ENCODE peak calls at places on chromosomes 1 and 21, in six cellular contexts. K, H, X, T, L and U are unnamed samples.
A peak's percentile ranks its signal among the peaks of the same experiment; 100 is the strongest.

GRCh38 chr1:29711582-29712274 is 475.4 kb downstream of the PTPRU start:
- DNase-seq in T (no peak), L (no peak), X (no peak), K (no peak), H (peak; percentile 53), U (peak; percentile 78)

GRCh38 chr1:58883037-58883887 is 99.4 kb upstream of the JUN start:
- DNase-seq in X (no peak), H (peak; percentile 88), T (no peak), K (peak; percentile 66), L (no peak), U (peak; percentile 97)

GRCh38 chr21:30502041-30502440 is at the start of gene KRTAP19-5:
- DNase-seq in K (no peak), L (no peak), H (no peak), T (no peak), X (no peak), U (no peak)

GRCh38 chr21:46171996-46172862 is 12.0 kb downstream of the SPATC1L start:
- DNase-seq in L (no peak), K (no peak), H (no peak), X (no peak), T (peak; percentile 42), U (no peak)

GRCh38 chr1:61332196-61332753 is 249.9 kb downstream of the NFIA start:
- DNase-seq in X (no peak), T (no peak), L (no peak), H (no peak), K (no peak), U (no peak)

GRCh38 chr1:53578358-53578757 is 119.2 kb downstream of the DMRTB1 start:
- DNase-seq in T (no peak), K (no peak), H (no peak), L (no peak), X (no peak), U (peak; percentile 20)

GRCh38 chr1:172698224-172698623 is 39.3 kb downstream of the FASLG start:
- DNase-seq in L (no peak), H (no peak), X (no peak), T (no peak), K (no peak), U (no peak)

GRCh38 chr1:49351744-49352143 is 575.1 kb upstream of the BEND5 start:
- DNase-seq in T (no peak), L (no peak), K (no peak), X (no peak), H (no peak), U (no peak)

GRCh38 chr21:25967566-25968438 is 202.8 kb downstream of the APP start:
- DNase-seq in H (peak; percentile 39), T (no peak), K (no peak), X (no peak), L (no peak), U (no peak)

GRCh38 chr1:192603218-192603787 is 27.7 kb downstream of the RGS1 start:
- DNase-seq in K (no peak), L (no peak), X (no peak), T (no peak), H (no peak), U (no peak)

GRCh38 chr21:29289317-29289716 is 9.4 kb upstream of the BACH1 start:
- DNase-seq in H (no peak), X (no peak), L (no peak), K (no peak), T (no peak), U (no peak)

GRCh38 chr21:45074818-45075605 is 632 bp downstream of the ADARB1 start:
- DNase-seq in H (peak; percentile 59), L (peak; percentile 50), T (peak; percentile 67), X (peak; percentile 39), K (peak; percentile 52), U (no peak)

GRCh38 chr1:87410771-87411170 is 82.1 kb downstream of the LMO4 start:
- DNase-seq in L (no peak), H (peak; percentile 27), T (no peak), X (no peak), K (no peak), U (peak; percentile 17)

GRCh38 chr21:33968082-33968997 is 52.7 kb upstream of the ATP5PO start:
- DNase-seq in K (peak; percentile 67), H (peak; percentile 80), T (peak; percentile 59), L (no peak), X (no peak), U (peak; percentile 64)

GRCh38 chr1:93740601-93741031 is 59.0 kb upstream of the BCAR3 start:
- DNase-seq in T (no peak), H (no peak), L (no peak), K (no peak), X (peak; percentile 57), U (peak; percentile 35)

GRCh38 chr1:11858613-11858967 is at the start of gene NPPB:
- DNase-seq in X (no peak), K (no peak), H (no peak), L (no peak), T (no peak), U (no peak)

GRCh38 chr1:63904826-63905225 is 131.0 kb downstream of the ROR1 start:
- DNase-seq in H (no peak), T (no peak), X (no peak), K (peak; percentile 71), L (no peak), U (no peak)

GRCh38 chr1:168300626-168301025 is 19.9 kb downstream of the TBX19 start:
- DNase-seq in X (no peak), K (peak; percentile 41), H (no peak), L (no peak), T (no peak), U (no peak)

GRCh38 chr1:1219341-1219740 is 5.4 kb upstream of the TNFRSF4 start:
- DNase-seq in K (no peak), L (no peak), T (no peak), H (no peak), X (no peak), U (no peak)

GRCh38 chr1:120179420-120180348 is 3.4 kb upstream of the SEC22B start:
- DNase-seq in T (peak; percentile 58), H (peak; percentile 78), K (peak; percentile 69), L (peak; percentile 38), X (peak; percentile 15), U (peak; percentile 90)

GRCh38 chr1:227934476-227935313 is 13.0 kb downstream of the WNT9A start:
- DNase-seq in K (peak; percentile 75), L (no peak), H (peak; percentile 69), X (no peak), T (no peak), U (peak; percentile 45)

GRCh38 chr1:153536618-153537375 is 1.0 kb upstream of the S100A6 start:
- DNase-seq in L (no peak), X (no peak), H (no peak), T (no peak), K (no peak), U (no peak)

GRCh38 chr1:94982403-94982802 is 55.5 kb upstream of the CNN3 start:
- DNase-seq in K (no peak), L (no peak), X (no peak), H (no peak), T (no peak), U (no peak)

DNA sequence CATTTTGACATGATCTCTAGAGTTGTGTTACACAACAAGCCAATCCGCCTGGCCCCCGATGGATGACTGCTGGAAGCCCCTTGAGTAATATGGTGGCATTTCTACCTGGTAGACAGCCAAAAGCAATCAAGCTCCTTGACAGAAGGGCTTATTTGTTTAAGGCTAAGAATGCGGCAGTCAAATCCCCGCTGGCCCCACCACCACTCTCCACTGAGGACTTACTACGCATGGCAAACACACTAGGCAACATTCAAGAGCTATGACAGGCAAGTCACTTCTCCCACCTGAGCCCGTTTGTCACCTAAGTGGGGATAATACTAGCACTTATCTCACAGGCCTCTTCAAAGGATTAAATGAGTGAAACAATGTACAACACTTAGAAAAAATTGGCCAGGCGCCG is 33.4 kb upstream of the C1orf198 start:
- DNase-seq in T (no peak), K (no peak), H (no peak), X (no peak), L (no peak), U (no peak)
- H2BK120ac ChIP-seq in T (no peak overlapping the region), K (no peak overlapping the region), H (no peak overlapping the region), X (no peak overlapping the region), L (no peak overlapping the region), U (peak overlapping the region; percentile 61)

DNA sequence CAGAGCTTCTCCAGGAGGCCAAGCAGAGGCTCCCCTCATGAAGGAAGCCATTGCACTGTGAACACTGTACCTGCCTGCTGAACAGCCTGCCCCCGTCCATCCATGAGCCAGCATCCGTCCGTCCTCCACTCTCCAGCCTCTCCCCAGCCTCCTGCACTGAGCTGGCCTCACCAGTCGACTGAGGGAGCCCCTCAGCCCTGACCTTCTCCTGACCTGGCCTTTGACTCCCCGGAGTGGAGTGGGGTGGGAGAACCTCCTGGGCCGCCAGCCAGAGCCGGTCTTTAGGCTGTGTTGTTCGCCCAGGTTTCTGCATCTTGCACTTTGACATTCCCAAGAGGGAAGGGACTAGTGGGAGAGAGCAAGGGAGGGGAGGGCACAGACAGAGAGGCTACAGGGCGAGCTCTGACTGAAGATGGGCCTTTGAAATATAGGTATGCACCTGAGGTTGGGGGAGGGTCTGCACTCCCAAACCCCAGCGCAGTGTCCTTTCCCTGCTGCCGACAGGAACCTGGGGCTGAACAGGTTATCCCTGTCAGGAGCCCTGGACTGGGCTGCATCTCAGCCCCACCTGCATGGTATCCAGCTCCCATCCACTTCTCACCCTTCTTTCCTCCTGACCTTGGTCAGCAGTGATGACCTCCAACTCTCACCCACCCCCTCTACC is 19.1 kb downstream of the CSF1 start:
- DNase-seq in H (no peak), K (no peak), X (no peak), L (peak; percentile 17), T (no peak), U (no peak)
- H2BK120ac ChIP-seq in H (no peak overlapping the region), K (no peak overlapping the region), X (no peak overlapping the region), L (no peak overlapping the region), T (no peak overlapping the region), U (no peak overlapping the region)

DNA sequence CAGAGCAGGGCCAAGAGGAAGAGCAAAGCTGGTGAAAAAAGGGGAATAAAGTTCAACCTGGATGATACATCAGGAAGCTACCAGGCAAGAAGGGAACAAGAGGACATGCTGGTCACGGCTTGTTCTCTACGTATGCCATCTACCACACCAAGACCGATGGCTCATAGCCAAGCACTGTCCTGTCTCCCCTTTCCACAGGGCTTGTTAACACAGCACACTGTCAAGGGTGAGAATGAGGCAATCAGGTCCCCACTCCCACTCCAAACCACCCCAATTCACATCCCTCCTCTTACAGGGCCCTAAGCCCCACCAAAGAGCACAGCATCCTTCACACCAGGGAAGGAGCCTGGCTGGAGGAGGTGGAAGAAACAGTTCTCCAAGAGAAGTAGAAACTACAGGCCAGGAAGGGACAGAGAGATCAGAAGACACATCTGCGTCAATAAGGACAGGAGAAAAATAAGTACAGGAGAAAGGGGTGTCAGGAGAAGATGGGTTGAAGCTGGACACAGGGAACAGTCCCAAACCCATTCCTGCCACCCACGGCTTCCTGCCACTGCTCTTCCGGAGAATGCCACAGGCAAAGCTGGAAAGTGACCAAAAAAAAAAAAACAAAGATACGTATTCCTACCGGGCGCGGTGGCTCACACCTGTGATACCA is 923 bp upstream of the SHC1 start:
- DNase-seq in L (no peak), X (no peak), T (no peak), H (no peak), K (peak; percentile 48), U (no peak)
- H2BK120ac ChIP-seq in L (no peak overlapping the region), X (peak overlapping the region; percentile 72), T (peak overlapping the region; percentile 95), H (peak overlapping the region; percentile 87), K (peak overlapping the region; percentile 5), U (peak overlapping the region; percentile 95)

DNA sequence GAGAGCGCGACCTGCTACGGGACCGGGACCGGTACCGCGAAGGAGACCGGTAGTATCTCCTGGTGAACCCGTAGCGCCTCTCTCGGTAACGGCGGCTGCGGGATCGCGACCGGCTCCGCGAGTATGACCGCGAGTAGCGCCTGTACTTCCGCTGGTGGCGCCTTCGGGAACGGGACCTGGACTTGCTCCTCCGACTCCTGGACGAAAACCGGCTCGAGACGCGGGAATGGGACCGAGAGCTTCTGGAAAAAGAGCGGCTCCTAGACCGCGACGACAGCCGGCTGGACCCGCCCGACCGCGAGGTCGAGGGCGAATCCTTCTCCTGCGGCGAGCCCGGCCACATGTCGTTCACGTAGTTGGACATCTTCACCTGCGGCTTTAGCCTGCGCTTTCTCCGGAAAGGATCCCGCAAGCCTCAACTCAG is 642 bp downstream of the RSRP1 start:
- DNase-seq in K (peak; percentile 37), L (no peak), X (no peak), T (peak; percentile 78), H (peak; percentile 27), U (no peak)
- H2BK120ac ChIP-seq in K (no peak overlapping the region), L (no peak overlapping the region), X (peak overlapping the region; percentile 76), T (no peak overlapping the region), H (no peak overlapping the region), U (no peak overlapping the region)